ENCODE peak calls at places on chromosome 6, in four cellular contexts. One of them, this sample, is unnamed.

GRCh38 chr6:146919017-146919416 is 285.2 kb upstream of the STXBP5 start:
- DNase-seq in PC-3: no peak
- DNase-seq in PC-9: no peak
- DNase-seq in SK-N-SH: no peak
- DNase-seq in this sample: no peak

GRCh38 chr6:5302995-5303622 is 41.8 kb downstream of the FARS2 start:
- DNase-seq in PC-3: peak; percentile 64
- DNase-seq in PC-9: no peak
- DNase-seq in SK-N-SH: no peak
- DNase-seq in this sample: peak; percentile 88

GRCh38 chr6:39665871-39666270 is 59.3 kb downstream of the KIF6 start:
- DNase-seq in PC-3: no peak
- DNase-seq in PC-9: no peak
- DNase-seq in SK-N-SH: no peak
- DNase-seq in this sample: no peak

GRCh38 chr6:109693128-109693527 is 2.0 kb downstream of the FIG4 start:
- DNase-seq in PC-3: no peak
- DNase-seq in PC-9: no peak
- DNase-seq in SK-N-SH: no peak
- DNase-seq in this sample: no peak

GRCh38 chr6:145681965-145682364 is 53.4 kb downstream of the EPM2A start:
- DNase-seq in PC-3: no peak
- DNase-seq in PC-9: no peak
- DNase-seq in SK-N-SH: no peak
- DNase-seq in this sample: no peak

GRCh38 chr6:159389695-159390094 is 220.5 kb downstream of the FNDC1 start:
- DNase-seq in PC-3: no peak
- DNase-seq in PC-9: no peak
- DNase-seq in SK-N-SH: no peak
- DNase-seq in this sample: no peak

GRCh38 chr6:26097268-26097875 is 10.1 kb downstream of the HFE start:
- DNase-seq in PC-3: peak; percentile 78
- DNase-seq in PC-9: peak; percentile 53
- DNase-seq in SK-N-SH: peak; percentile 65
- DNase-seq in this sample: peak; percentile 87

GRCh38 chr6:160534050-160534696 is 129.9 kb downstream of the LPA start:
- DNase-seq in PC-3: peak; percentile 70
- DNase-seq in PC-9: no peak
- DNase-seq in SK-N-SH: peak; percentile 59
- DNase-seq in this sample: peak; percentile 79

GRCh38 chr6:44146685-44147084 is 11.9 kb upstream of the CAPN11 start:
- DNase-seq in PC-3: no peak
- DNase-seq in PC-9: no peak
- DNase-seq in SK-N-SH: no peak
- DNase-seq in this sample: no peak

GRCh38 chr6:166005846-166006592 is 161.6 kb downstream of the TBXT start:
- DNase-seq in PC-3: no peak
- DNase-seq in PC-9: no peak
- DNase-seq in SK-N-SH: peak; percentile 91
- DNase-seq in this sample: no peak

GRCh38 chr6:72084992-72085569 is 198.7 kb downstream of the RIMS1 start:
- DNase-seq in PC-3: peak; percentile 25
- DNase-seq in PC-9: no peak
- DNase-seq in SK-N-SH: no peak
- DNase-seq in this sample: peak; percentile 46

GRCh38 chr6:74222768-74223321 is 526.8 kb downstream of the CD109 start:
- DNase-seq in PC-3: no peak
- DNase-seq in PC-9: no peak
- DNase-seq in SK-N-SH: no peak
- DNase-seq in this sample: peak; percentile 85

GRCh38 chr6:12516070-12516469 is 200.5 kb upstream of the PHACTR1 start:
- DNase-seq in PC-3: no peak
- DNase-seq in PC-9: no peak
- DNase-seq in SK-N-SH: no peak
- DNase-seq in this sample: no peak

GRCh38 chr6:153084393-153084792 is 46.7 kb downstream of the RGS17 start:
- DNase-seq in PC-3: peak; percentile 30
- DNase-seq in PC-9: no peak
- DNase-seq in SK-N-SH: no peak
- DNase-seq in this sample: no peak

DNA sequence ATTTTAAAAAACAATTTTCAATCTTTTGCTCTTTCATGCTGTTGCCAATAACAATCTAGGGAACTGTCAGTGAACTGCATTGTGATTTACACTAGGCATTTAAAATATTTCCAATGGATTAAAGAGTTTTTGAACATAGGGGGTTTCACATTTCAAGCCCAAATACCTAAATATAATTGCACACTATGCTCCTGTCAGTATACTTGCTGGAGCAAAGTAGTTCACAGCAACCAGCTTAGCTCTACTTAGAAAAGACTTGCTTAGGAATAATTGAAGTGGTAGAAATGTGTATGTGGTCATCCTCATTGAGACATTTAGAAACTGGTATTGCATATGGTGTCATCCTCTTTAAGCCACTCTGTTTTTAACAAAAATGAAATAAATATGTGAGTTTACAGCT is 41.7 kb upstream of the REV3L start:
- DNase-seq in PC-3: no peak
- DNase-seq in PC-9: no peak
- DNase-seq in SK-N-SH: no peak
- DNase-seq in this sample: no peak
- H3K4me2 ChIP-seq in PC-3: no peak overlapping the region
- H3K4me2 ChIP-seq in PC-9: no peak overlapping the region
- H3K4me2 ChIP-seq in SK-N-SH: no peak overlapping the region
- H3K4me2 ChIP-seq in this sample: no peak overlapping the region

GRCh38 chr6:10347561-10348327 is 67.1 kb downstream of the TFAP2A start:
- DNase-seq in PC-3: peak; percentile 96
- DNase-seq in PC-9: peak; percentile 79
- DNase-seq in SK-N-SH: no peak
- DNase-seq in this sample: no peak

GRCh38 chr6:10341605-10342004 is 73.3 kb downstream of the TFAP2A start:
- DNase-seq in PC-3: no peak
- DNase-seq in PC-9: no peak
- DNase-seq in SK-N-SH: no peak
- DNase-seq in this sample: no peak

GRCh38 chr6:10338151-10338550 is 76.7 kb downstream of the TFAP2A start:
- DNase-seq in PC-3: no peak
- DNase-seq in PC-9: no peak
- DNase-seq in SK-N-SH: no peak
- DNase-seq in this sample: no peak

GRCh38 chr6:10343320-10343719 is 71.6 kb downstream of the TFAP2A start:
- DNase-seq in PC-3: no peak
- DNase-seq in PC-9: no peak
- DNase-seq in SK-N-SH: no peak
- DNase-seq in this sample: no peak
- H3F3A ChIP-seq in PC-3: no peaks in the 10 kb centered on the region
- H3F3A ChIP-seq in PC-9: no peaks in the 10 kb centered on the region
- H3F3A ChIP-seq in SK-N-SH: no peaks in the 10 kb centered on the region
- H3F3A ChIP-seq in this sample: no peaks in the 10 kb centered on the region

DNA sequence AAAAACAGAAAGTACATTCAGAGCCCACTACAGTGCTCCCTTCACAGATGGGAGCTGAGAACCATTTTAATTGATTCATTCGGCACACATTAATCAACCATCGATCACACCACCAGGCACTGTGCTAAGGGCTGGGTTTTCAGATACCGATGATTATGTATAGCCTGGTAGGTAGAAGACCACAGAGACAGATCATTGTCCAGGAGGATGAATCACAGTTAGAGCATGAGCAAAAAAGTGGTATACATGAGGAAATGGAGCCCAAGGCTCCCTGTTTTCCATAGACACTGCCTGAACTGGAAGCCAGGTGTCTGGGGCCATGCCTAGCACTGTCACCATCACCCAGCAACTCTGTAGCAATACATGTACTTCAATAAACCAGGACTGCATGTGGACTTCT is 9.0 kb upstream of the PRDM1 start:
- DNase-seq in PC-3: peak; percentile 15
- DNase-seq in PC-9: no peak
- DNase-seq in SK-N-SH: no peak
- DNase-seq in this sample: no peak
- H3K4me1 ChIP-seq in PC-3: no peaks in the 10 kb centered on the region
- H3K4me1 ChIP-seq in PC-9: no peaks in the 10 kb centered on the region
- H3K4me1 ChIP-seq in SK-N-SH: no peaks in the 10 kb centered on the region
- H3K4me1 ChIP-seq in this sample: no peaks in the 10 kb centered on the region

GRCh38 chr6:151284431-151285060 is 44.8 kb downstream of the AKAP12 start:
- DNase-seq in PC-3: no peak
- DNase-seq in PC-9: no peak
- DNase-seq in SK-N-SH: no peak
- DNase-seq in this sample: no peak

GRCh38 chr6:151288711-151289398 is 49.1 kb downstream of the AKAP12 start:
- DNase-seq in PC-3: no peak
- DNase-seq in PC-9: no peak
- DNase-seq in SK-N-SH: peak; percentile 49
- DNase-seq in this sample: no peak

GRCh38 chr6:151286192-151286591 is 46.4 kb downstream of the AKAP12 start:
- DNase-seq in PC-3: no peak
- DNase-seq in PC-9: no peak
- DNase-seq in SK-N-SH: no peak
- DNase-seq in this sample: no peak

GRCh38 chr6:151284012-151284411 is 44.2 kb downstream of the AKAP12 start:
- DNase-seq in PC-3: peak; percentile 29
- DNase-seq in PC-9: no peak
- DNase-seq in SK-N-SH: no peak
- DNase-seq in this sample: no peak

GRCh38 chr6:151285121-151285520 is 45.4 kb downstream of the AKAP12 start:
- DNase-seq in PC-3: peak; percentile 37
- DNase-seq in PC-9: no peak
- DNase-seq in SK-N-SH: no peak
- DNase-seq in this sample: no peak
- H3K4me2 ChIP-seq in PC-3: no peak overlapping the region
- H3K4me2 ChIP-seq in PC-9: no peak overlapping the region
- H3K4me2 ChIP-seq in SK-N-SH: peak overlapping the region; percentile 30
- H3K4me2 ChIP-seq in this sample: no peak overlapping the region

GRCh38 chr6:119176445-119176844 is 98.0 kb upstream of the FAM184A start:
- DNase-seq in PC-3: no peak
- DNase-seq in PC-9: no peak
- DNase-seq in SK-N-SH: no peak
- DNase-seq in this sample: no peak
- H3F3A ChIP-seq in PC-3: no peaks in the 10 kb centered on the region
- H3F3A ChIP-seq in PC-9: no peaks in the 10 kb centered on the region
- H3F3A ChIP-seq in SK-N-SH: peaks cover 4% of the 10 kb centered on the region
- H3F3A ChIP-seq in this sample: no peaks in the 10 kb centered on the region

DNA sequence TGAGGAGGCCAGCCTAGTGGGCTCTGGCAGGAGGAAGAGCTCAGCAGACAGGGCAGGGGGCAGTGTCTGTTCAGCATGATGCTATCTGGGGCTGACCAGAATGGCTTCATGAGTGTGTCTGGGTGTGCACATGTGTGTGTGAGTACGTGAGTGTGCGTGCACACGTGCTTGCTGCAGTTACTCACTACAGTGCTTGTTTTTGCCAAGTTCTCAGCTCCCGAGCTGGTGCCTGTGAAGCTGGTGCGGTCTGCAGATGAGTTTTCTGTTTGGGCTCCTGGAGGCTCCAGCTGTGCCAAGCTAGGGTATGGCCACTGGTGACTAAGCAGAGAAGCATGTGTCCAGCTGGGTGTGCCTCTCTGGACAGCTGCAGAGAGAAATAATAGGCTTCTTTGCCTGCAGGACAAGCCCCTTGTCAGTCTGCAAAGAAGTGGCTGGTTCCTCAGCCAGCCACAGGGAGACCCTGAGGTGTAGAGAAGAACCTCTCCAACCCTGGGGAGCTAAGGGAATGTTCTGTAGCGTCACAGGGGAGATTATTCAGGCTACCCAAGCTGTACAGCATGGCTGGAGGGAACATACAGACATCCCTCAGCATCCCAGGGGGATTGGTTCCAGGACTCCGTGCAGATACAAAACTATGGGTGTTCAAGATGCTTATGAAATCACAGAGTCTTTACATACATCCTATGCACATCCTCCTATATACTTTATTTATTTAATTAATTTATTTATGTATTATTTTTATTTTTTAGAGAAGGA is 40.2 kb upstream of the FAM50B start:
- DNase-seq in PC-3: peak; percentile 95
- DNase-seq in PC-9: peak; percentile 83
- DNase-seq in SK-N-SH: no peak
- DNase-seq in this sample: no peak
- H3K4me1 ChIP-seq in PC-3: peaks cover 60% of the 10 kb centered on the region
- H3K4me1 ChIP-seq in PC-9: peaks cover 33% of the 10 kb centered on the region
- H3K4me1 ChIP-seq in SK-N-SH: peaks cover 8% of the 10 kb centered on the region
- H3K4me1 ChIP-seq in this sample: no peaks in the 10 kb centered on the region

DNA sequence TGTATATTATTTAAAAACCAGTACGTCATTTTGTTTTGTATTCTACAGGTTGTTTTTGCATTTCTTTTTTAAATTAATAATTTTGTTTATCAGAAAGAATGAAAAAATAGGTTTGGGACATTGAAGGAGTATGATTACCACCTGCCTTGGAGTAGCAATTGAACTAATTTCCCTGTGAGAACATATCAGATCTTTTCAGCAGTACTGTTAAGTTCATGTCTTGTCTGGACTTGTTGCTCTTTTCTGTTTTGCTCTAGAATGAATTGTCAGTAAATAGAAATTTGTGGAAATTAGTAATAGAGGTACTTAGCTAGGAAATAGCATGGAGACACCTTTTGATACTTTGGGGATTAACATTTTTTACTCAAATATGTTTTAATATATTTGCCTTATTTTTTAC is 24.3 kb downstream of the HSF2 start:
- DNase-seq in PC-3: no peak
- DNase-seq in PC-9: peak; percentile 17
- DNase-seq in SK-N-SH: no peak
- DNase-seq in this sample: no peak
- H3K4me2 ChIP-seq in PC-3: no peak overlapping the region
- H3K4me2 ChIP-seq in PC-9: no peak overlapping the region
- H3K4me2 ChIP-seq in SK-N-SH: no peak overlapping the region
- H3K4me2 ChIP-seq in this sample: no peak overlapping the region

GRCh38 chr6:132496519-132497180 is 16.3 kb downstream of the STX7 start:
- DNase-seq in PC-3: no peak
- DNase-seq in PC-9: no peak
- DNase-seq in SK-N-SH: no peak
- DNase-seq in this sample: no peak

GRCh38 chr6:132491303-132491702 is 21.6 kb downstream of the STX7 start:
- DNase-seq in PC-3: no peak
- DNase-seq in PC-9: no peak
- DNase-seq in SK-N-SH: no peak
- DNase-seq in this sample: no peak

GRCh38 chr6:132491881-132492280 is 21.0 kb downstream of the STX7 start:
- DNase-seq in PC-3: no peak
- DNase-seq in PC-9: no peak
- DNase-seq in SK-N-SH: no peak
- DNase-seq in this sample: no peak

GRCh38 chr6:132495604-132496079 is 17.3 kb downstream of the STX7 start:
- DNase-seq in PC-3: no peak
- DNase-seq in PC-9: no peak
- DNase-seq in SK-N-SH: no peak
- DNase-seq in this sample: no peak

GRCh38 chr6:132494954-132495353 is 18.0 kb downstream of the STX7 start:
- DNase-seq in PC-3: no peak
- DNase-seq in PC-9: no peak
- DNase-seq in SK-N-SH: no peak
- DNase-seq in this sample: no peak
- H3F3A ChIP-seq in PC-3: no peaks in the 10 kb centered on the region
- H3F3A ChIP-seq in PC-9: no peaks in the 10 kb centered on the region
- H3F3A ChIP-seq in SK-N-SH: no peaks in the 10 kb centered on the region
- H3F3A ChIP-seq in this sample: no peaks in the 10 kb centered on the region

DNA sequence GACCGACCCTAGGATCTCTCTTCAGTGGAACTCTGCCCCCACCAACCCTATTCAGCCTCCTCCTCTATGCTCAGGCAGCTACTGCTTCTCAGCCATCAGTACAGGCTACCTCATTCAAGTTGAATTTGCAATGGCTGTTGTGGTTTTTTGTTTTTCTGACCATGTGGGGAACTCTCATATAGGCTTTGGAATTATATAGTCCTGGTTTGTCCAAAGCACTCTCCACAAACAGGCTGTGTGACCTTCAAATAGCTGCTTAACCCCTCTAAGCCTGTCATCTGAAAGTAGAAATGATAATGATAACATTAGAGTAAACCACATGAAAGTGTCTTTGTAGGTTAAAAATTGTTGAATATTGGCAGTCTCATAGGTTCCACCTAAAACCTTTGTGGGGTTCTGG is 80.3 kb downstream of the UNC5CL start:
- DNase-seq in PC-3: no peak
- DNase-seq in PC-9: no peak
- DNase-seq in SK-N-SH: no peak
- DNase-seq in this sample: no peak
- H3K4me1 ChIP-seq in PC-3: peaks cover 44% of the 10 kb centered on the region
- H3K4me1 ChIP-seq in PC-9: peaks cover 13% of the 10 kb centered on the region
- H3K4me1 ChIP-seq in SK-N-SH: no peaks in the 10 kb centered on the region
- H3K4me1 ChIP-seq in this sample: no peaks in the 10 kb centered on the region